ENCODE peak calls at places on chromosomes 13 and 19, in seven cellular contexts. J, U, V, H, E, W and T are unnamed samples.

GRCh38 chr19:40614595-40615411 is 13.6 kb downstream of the LTBP4 start:
- DNase-seq in E (peak; percentile 99), J (peak; percentile 85), V (peak; percentile 95), W (peak; percentile 96), H (peak; percentile 54), U (peak; percentile 87), T (peak; percentile 90)

GRCh38 chr19:3555653-3556422 is 1.5 kb downstream of the MFSD12 start:
- DNase-seq in E (no peak), W (no peak), H (peak; percentile 2), V (no peak), J (no peak), U (no peak), T (no peak)

GRCh38 chr13:110445183-110445582 is 116.3 kb downstream of the RAB20 start:
- DNase-seq in H (no peak), V (no peak), J (no peak), E (peak; percentile 77), U (no peak), W (no peak), T (peak; percentile 50)

GRCh38 chr13:97855570-97855970 is 97.9 kb upstream of the IPO5 start:
- DNase-seq in E (peak; percentile 86), V (peak; percentile 51), W (peak; percentile 92), J (no peak), U (no peak), H (peak; percentile 58), T (no peak)

GRCh38 chr19:44641460-44641859 is 2.2 kb upstream of the PVR start:
- DNase-seq in H (no peak), V (no peak), E (no peak), W (no peak), U (no peak), J (no peak), T (no peak)

GRCh38 chr13:83499286-83499685 is 383.0 kb downstream of the SLITRK1 start:
- DNase-seq in E (peak; percentile 14), W (no peak), H (no peak), V (peak; percentile 13), U (no peak), J (no peak), T (no peak)

GRCh38 chr13:80871481-80871880 is 530.6 kb upstream of the SPRY2 start:
- DNase-seq in V (peak; percentile 49), E (no peak), U (no peak), W (no peak), J (no peak), H (no peak), T (no peak)

GRCh38 chr19:53394522-53394973 is 401 bp upstream of the ZNF765 start:
- DNase-seq in U (peak; percentile 52), V (no peak), E (peak; percentile 61), H (no peak), W (peak; percentile 84), J (peak; percentile 23), T (peak; percentile 77)

GRCh38 chr19:4673726-4674125 is 3.6 kb upstream of the MYDGF start:
- DNase-seq in W (no peak), H (no peak), E (no peak), V (no peak), U (no peak), J (no peak), T (no peak)

GRCh38 chr19:11377237-11377636 is 2.8 kb downstream of the SWSAP1 start:
- DNase-seq in U (peak; percentile 66), E (peak; percentile 94), H (no peak), V (peak; percentile 82), J (no peak), W (peak; percentile 27), T (no peak)

GRCh38 chr13:58239774-58240268 is 608.3 kb downstream of the PCDH17 start:
- DNase-seq in J (no peak), W (no peak), E (no peak), V (no peak), U (no peak), H (no peak), T (no peak)

GRCh38 chr13:106117035-106117434 is 418.4 kb downstream of the EFNB2 start:
- DNase-seq in U (no peak), W (no peak), H (no peak), E (peak; percentile 77), V (no peak), J (no peak), T (no peak)

GRCh38 chr19:17220207-17220758 is 5.1 kb downstream of the USE1 start:
- DNase-seq in V (peak; percentile 71), W (no peak), E (peak; percentile 71), J (no peak), U (no peak), H (no peak), T (no peak)

GRCh38 chr13:113875829-113876228 is 12.0 kb upstream of the GAS6 start:
- DNase-seq in H (no peak), J (no peak), U (no peak), V (no peak), E (no peak), W (no peak), T (no peak)

GRCh38 chr19:36528921-36529518 is 949 bp upstream of the ZNF260 start:
- DNase-seq in E (no peak), U (no peak), J (no peak), H (no peak), W (peak; percentile 58), V (no peak), T (no peak)

GRCh38 chr13:81987159-81987558 is 1646.2 kb upstream of the SPRY2 start:
- DNase-seq in J (no peak), W (peak; percentile 49), E (no peak), V (no peak), U (no peak), H (no peak), T (no peak)

GRCh38 chr19:16210168-16210567 is 12.5 kb downstream of the AP1M1 start:
- DNase-seq in E (no peak), W (no peak), U (no peak), H (no peak), V (no peak), J (no peak), T (no peak)

GRCh38 chr13:33260168-33261098 is 25.1 kb downstream of the STARD13 start:
- DNase-seq in U (no peak), W (no peak), V (no peak), J (no peak), E (peak; percentile 70), H (no peak), T (no peak)

GRCh38 chr19:48630289-48631036 is 6.7 kb downstream of the DBP start:
- DNase-seq in H (no peak), W (peak; percentile 88), E (no peak), J (no peak), U (peak; percentile 71), V (peak; percentile 51), T (peak; percentile 51)

GRCh38 chr19:1070576-1070930 is 3.6 kb downstream of the ARHGAP45 start:
- DNase-seq in V (no peak), E (no peak), U (no peak), W (peak; percentile 86), H (no peak), J (no peak), T (no peak)

GRCh38 chr19:1073063-1073955 is 6.3 kb downstream of the ARHGAP45 start:
- DNase-seq in H (no peak), V (no peak), E (no peak), W (no peak), J (no peak), U (no peak), T (no peak)

GRCh38 chr19:1072371-1073015 is 5.5 kb downstream of the ARHGAP45 start:
- DNase-seq in V (no peak), W (no peak), E (no peak), U (no peak), H (no peak), J (no peak), T (no peak)

GRCh38 chr19:1069009-1069779 is 2.2 kb downstream of the ARHGAP45 start:
- DNase-seq in J (no peak), V (no peak), U (peak; percentile 89), W (no peak), H (peak; percentile 94), E (no peak), T (peak; percentile 86)

GRCh38 chr19:1070931-1071791 is 4.2 kb downstream of the ARHGAP45 start:
- DNase-seq in U (no peak), V (no peak), W (peak; percentile 80), H (no peak), E (no peak), J (no peak), T (no peak)
- H3K4me3 ChIP-seq in U (no peak overlapping the region), V (no peak overlapping the region), W (peak overlapping the region; percentile 63), H (no peak overlapping the region), E (no peak overlapping the region), J (peak overlapping the region; percentile 36), T (peak overlapping the region; percentile 12)

GRCh38 chr13:45289936-45290563 is 50.9 kb downstream of the TPT1 start:
- DNase-seq in E (no peak), W (no peak), J (no peak), V (no peak), H (no peak), U (no peak), T (no peak)
- H3K36me3 ChIP-seq in E (peaks cover 3% of the 10 kb centered on the region), W (no peaks in the 10 kb centered on the region), J (peaks cover 29% of the 10 kb centered on the region), V (no peaks in the 10 kb centered on the region), H (no peaks in the 10 kb centered on the region), U (peaks cover 32% of the 10 kb centered on the region), T (peaks cover 8% of the 10 kb centered on the region)

DNA sequence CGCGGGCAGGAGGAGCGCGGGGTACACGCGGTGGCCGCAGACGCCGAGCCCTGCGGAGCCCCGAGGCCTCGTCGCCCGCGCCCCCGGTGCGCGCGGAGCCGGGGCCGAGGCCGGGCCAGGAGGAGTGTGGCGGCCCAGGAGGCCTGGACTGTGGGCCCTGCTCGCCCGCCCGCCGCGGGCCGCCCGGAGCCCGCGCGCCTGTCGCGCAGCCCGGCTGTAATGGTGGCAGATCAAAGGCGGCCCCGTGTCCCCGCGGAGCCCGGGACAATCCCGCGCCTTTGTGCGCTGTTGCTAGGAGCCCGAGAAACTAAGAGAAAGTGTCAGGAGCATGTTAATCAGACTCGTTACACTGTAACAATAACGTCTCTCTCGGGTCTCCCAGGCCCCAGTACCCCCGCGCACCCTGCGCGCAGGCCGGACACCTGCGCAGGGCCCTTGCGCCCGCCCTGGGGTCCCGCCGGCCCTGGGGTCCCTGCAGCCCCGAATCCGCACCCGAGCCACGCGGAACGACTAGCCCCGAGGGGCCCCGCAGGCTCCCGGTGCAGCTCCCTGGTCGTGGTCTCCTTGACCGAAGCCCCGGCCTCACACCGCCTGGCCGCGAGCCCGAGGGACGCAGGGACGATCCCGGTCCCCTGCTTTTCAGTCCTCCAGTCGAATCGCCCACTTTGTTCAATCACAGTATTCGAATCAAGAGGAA is 75.4 kb downstream of the ZIC5 start:
- DNase-seq in V (no peak), E (no peak), J (no peak), H (no peak), W (peak; percentile 82), U (no peak), T (no peak)
- H3K4me3 ChIP-seq in V (no peak overlapping the region), E (no peak overlapping the region), J (peak overlapping the region; percentile 39), H (no peak overlapping the region), W (peak overlapping the region; percentile 74), U (no peak overlapping the region), T (peak overlapping the region; percentile 40)

GRCh38 chr13:107803822-107804495 is 411.4 kb downstream of the LIG4 start:
- DNase-seq in U (no peak), J (no peak), W (no peak), E (no peak), H (no peak), V (no peak), T (no peak)

GRCh38 chr13:107799001-107799400 is 416.3 kb downstream of the LIG4 start:
- DNase-seq in W (no peak), U (no peak), J (no peak), H (no peak), E (peak; percentile 41), V (no peak), T (no peak)
- H3K36me3 ChIP-seq in W (no peaks in the 10 kb centered on the region), U (no peaks in the 10 kb centered on the region), J (no peaks in the 10 kb centered on the region), H (no peaks in the 10 kb centered on the region), E (no peaks in the 10 kb centered on the region), V (no peaks in the 10 kb centered on the region), T (no peaks in the 10 kb centered on the region)